ENCODE peak calls at places on chromosomes 1 and 21, in seven cellular contexts. B, G, K, F, O, Y and H are unnamed samples.

GRCh38 chr1:218585565-218586184 is 240.5 kb downstream of the TGFB2 start:
- DNase-seq in O (no peak), K (peak), G (no peak), Y (peak), B (no peak), F (peak), H (no peak)

GRCh38 chr1:112689196-112689841 is 14.9 kb downstream of the MOV10 start:
- DNase-seq in B (no peak), K (no peak), F (no peak), Y (peak), G (no peak), O (no peak), H (no peak)

GRCh38 chr21:29104239-29104708 is 26.2 kb upstream of the MAP3K7CL start:
- DNase-seq in O (no peak), G (no peak), F (no peak), Y (no peak), B (no peak), K (no peak), H (no peak)

GRCh38 chr1:42173155-42173933 is 8.8 kb upstream of the GUCA2A start:
- DNase-seq in G (peak), F (no peak), B (no peak), Y (peak), O (peak), K (peak), H (peak)

GRCh38 chr1:37391181-37391949 is 83.0 kb upstream of the ZC3H12A start:
- DNase-seq in F (no peak), G (no peak), K (no peak), B (no peak), Y (no peak), O (no peak), H (no peak)

GRCh38 chr1:103949714-103950113 is 200.0 kb downstream of the AMY1C start:
- DNase-seq in F (no peak), Y (no peak), B (no peak), K (no peak), O (no peak), G (no peak), H (no peak)

GRCh38 chr1:9473032-9473792 is 66.1 kb upstream of the SLC25A33 start:
- DNase-seq in B (no peak), K (peak), G (no peak), O (no peak), Y (peak), F (peak), H (no peak)

GRCh38 chr1:246219508-246220030 is 287.5 kb downstream of the SMYD3 start:
- DNase-seq in O (no peak), Y (no peak), F (no peak), B (no peak), G (peak), K (no peak), H (no peak)

GRCh38 chr1:63920154-63921117 is 146.6 kb downstream of the ROR1 start:
- DNase-seq in B (no peak), F (no peak), K (peak), Y (no peak), G (peak), O (no peak), H (no peak)

GRCh38 chr1:206863266-206863665 is 2.2 kb upstream of the IL20 start:
- DNase-seq in F (no peak), O (no peak), K (no peak), B (no peak), G (no peak), Y (no peak), H (no peak)

GRCh38 chr1:32115496-32115895 is 7.6 kb downstream of the KPNA6 start:
- DNase-seq in O (no peak), B (no peak), F (no peak), Y (no peak), K (no peak), G (no peak), H (no peak)

GRCh38 chr1:232875536-232875935 is 70.3 kb downstream of the MAP10 start:
- DNase-seq in Y (no peak), F (no peak), B (no peak), K (no peak), G (no peak), O (no peak), H (no peak)

GRCh38 chr1:201461783-201462441 is 7.1 kb downstream of the PHLDA3 start:
- DNase-seq in F (peak), B (peak), Y (peak), O (peak), K (peak), G (no peak), H (no peak)

GRCh38 chr1:54014009-54014629 is 3.9 kb downstream of the LDLRAD1 start:
- DNase-seq in B (no peak), Y (no peak), K (no peak), O (no peak), F (no peak), G (no peak), H (no peak)

GRCh38 chr21:45482899-45483821 is 59.1 kb downstream of the SLC19A1 start:
- DNase-seq in K (no peak), F (no peak), G (no peak), Y (peak), O (no peak), B (no peak), H (peak)

GRCh38 chr1:42973799-42974198 is 15.1 kb upstream of the SLC2A1 start:
- DNase-seq in F (no peak), K (no peak), O (no peak), B (no peak), Y (no peak), G (no peak), H (no peak)

GRCh38 chr1:199862047-199862446 is 165.5 kb upstream of the NR5A2 start:
- DNase-seq in K (no peak), B (no peak), O (no peak), Y (no peak), G (no peak), F (no peak), H (no peak)

GRCh38 chr1:106659490-106660244 is 396.8 kb upstream of the PRMT6 start:
- DNase-seq in K (no peak), Y (no peak), F (no peak), B (no peak), O (no peak), G (no peak), H (no peak)

GRCh38 chr1:14769486-14770274 is 171.2 kb downstream of the KAZN start:
- DNase-seq in G (no peak), Y (no peak), O (no peak), K (no peak), B (no peak), F (no peak), H (no peak)

GRCh38 chr1:242535986-242536385 is 11.5 kb upstream of the PLD5 start:
- DNase-seq in B (no peak), Y (no peak), F (no peak), G (no peak), O (no peak), K (no peak), H (no peak)

GRCh38 chr1:60227581-60228252 is 154.1 kb upstream of the C1orf87 start:
- DNase-seq in Y (no peak), K (no peak), G (no peak), O (no peak), F (peak), B (no peak), H (no peak)

GRCh38 chr1:9809122-9809521 is 14.6 kb downstream of the CLSTN1 start:
- DNase-seq in Y (no peak), K (no peak), O (no peak), G (no peak), B (no peak), F (no peak), H (no peak)

GRCh38 chr1:227395391-227396028 is 77.2 kb upstream of the CDC42BPA start:
- DNase-seq in F (peak), O (no peak), G (no peak), K (no peak), Y (no peak), B (no peak), H (no peak)

GRCh38 chr21:45542667-45543370 is 579 bp upstream of the SLC19A1 start:
- DNase-seq in O (no peak), K (no peak), F (no peak), G (no peak), B (peak), Y (peak), H (no peak)

GRCh38 chr1:178031856-178032320 is 62.0 kb upstream of the RASAL2 start:
- DNase-seq in K (peak), O (peak), F (peak), G (peak), B (peak), Y (peak), H (no peak)

DNA sequence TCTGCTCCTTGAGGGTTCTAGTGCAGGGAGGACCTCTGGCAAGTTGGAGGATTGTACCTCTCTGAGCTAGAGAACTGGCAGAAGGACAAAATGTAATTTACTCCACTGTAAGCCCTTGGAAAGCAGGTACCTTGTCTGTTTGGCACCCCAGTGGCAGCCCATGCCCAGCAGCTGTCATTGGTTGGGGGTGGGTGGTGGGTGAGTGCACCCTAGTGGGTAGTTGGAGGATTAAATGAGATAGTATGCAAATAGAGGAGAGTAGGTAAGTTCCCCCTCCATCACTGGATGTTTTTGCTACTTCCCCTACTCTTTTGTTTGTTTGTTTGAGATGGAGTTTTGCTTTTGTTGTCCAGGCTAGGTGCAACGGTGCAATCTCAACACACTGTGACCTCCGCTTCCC is 69.8 kb downstream of the RYR2 start:
- DNase-seq in B (no peak), F (no peak), K (no peak), G (no peak), Y (no peak), O (no peak), H (no peak)
- H3K27ac ChIP-seq in B (no peak), F (no peak), K (no peak), G (no peak), Y (no peak), O (no peak), H (no peak)

DNA sequence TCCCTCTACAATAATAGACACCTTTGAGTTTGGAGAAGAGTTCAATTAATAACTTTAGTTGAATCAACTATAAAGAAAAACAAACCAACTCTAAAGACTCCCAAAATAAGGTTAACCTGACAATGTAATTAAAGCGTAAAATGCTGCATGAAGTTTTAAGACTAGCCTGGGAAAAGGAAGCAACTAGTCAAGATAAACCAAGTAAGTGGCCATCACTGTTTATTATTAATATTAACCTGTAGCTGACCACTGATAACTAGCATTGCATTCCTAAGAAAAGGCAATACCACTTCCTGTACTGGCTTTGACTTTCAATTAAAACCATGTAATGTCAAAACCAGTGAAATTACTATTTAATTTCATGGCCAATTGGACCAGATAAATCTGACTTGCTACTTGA is 3.0 kb downstream of the PPP1R15B start:
- DNase-seq in G (no peak), Y (no peak), B (no peak), F (no peak), O (no peak), K (no peak), H (no peak)
- H3K27ac ChIP-seq in G (no peak), Y (no peak), B (no peak), F (no peak), O (peak), K (no peak), H (no peak)

GRCh38 chr1:119001181-119002018 is 13.3 kb upstream of the TBX15 start:
- DNase-seq in G (no peak), O (no peak), B (no peak), F (no peak), K (no peak), Y (no peak), H (no peak)
- H3K27ac ChIP-seq in G (no peak), O (no peak), B (no peak), F (no peak), K (peak), Y (no peak), H (no peak)

GRCh38 chr1:186896211-186896610 is 67.5 kb downstream of the PLA2G4A start:
- DNase-seq in Y (no peak), O (no peak), G (no peak), B (no peak), K (no peak), F (no peak), H (no peak)
- H3K27ac ChIP-seq in Y (no peak), O (no peak), G (no peak), B (no peak), K (peak), F (no peak), H (no peak)

DNA sequence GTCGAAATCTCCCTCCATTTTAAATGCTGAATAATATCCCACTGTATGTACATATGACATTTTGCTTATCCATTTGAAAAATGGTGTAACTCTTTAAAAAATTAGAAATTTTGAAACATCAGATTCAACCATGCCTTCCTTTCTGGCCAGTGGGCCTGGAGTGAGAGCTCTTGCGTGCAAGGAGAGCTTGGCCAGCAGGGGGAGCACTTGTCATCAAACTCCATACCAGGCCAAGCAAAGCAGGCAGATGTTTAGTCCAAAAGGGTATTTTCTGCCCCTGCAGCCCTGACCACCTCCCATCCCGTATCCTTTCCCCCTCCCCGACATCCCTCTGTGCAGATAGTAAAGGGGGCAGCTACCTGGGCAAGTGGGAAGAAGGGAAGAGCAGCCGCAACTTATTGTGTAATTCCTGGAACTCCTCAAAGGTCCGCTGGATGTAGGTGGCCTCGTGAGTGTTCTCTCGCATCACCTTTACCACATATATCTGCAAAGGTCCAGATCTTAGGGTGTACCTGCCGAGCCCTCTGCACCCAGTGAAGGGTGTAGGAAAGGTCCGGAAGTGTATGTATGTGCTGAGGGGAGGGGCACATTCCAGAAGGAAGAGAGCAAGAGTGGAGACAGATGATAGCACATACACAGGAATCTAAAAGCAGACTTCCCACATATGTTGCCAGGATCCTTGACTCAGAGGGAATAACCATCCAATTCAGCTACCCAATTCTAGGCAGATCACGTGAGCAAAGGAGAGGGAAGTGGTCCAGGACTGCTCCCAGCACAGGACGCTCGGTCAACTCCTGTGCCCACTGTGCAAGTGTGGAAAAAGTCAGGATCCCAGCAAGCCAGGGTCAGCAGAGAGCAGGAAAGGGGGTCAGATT is 19.9 kb upstream of the PPP1R15B start:
- DNase-seq in K (peak), Y (peak), B (peak), G (peak), O (peak), F (no peak), H (peak)
- H3K27ac ChIP-seq in K (no peak), Y (peak), B (no peak), G (no peak), O (no peak), F (no peak), H (no peak)

GRCh38 chr1:162131405-162132321 is 62.2 kb downstream of the NOS1AP start:
- DNase-seq in F (no peak), G (no peak), O (peak), Y (no peak), B (no peak), K (no peak), H (no peak)
- H3K27ac ChIP-seq in F (no peak), G (no peak), O (peak), Y (no peak), B (no peak), K (no peak), H (no peak)